ENCODE peak calls at places on chromosome 19, in eight cellular contexts. C is CD8-positive, alpha-beta memory T cell; P is right lobe of liver; B is effector memory CD4-positive, alpha-beta T cell; W is thoracic aorta; F is HepG2; D is CD4-positive, alpha-beta memory T cell; M is fibroblast of lung. V is an unnamed sample. For H3K36me3, the result is how much of the 10 kb centered on the place peaks cover.

GRCh38 chr19:3810708-3811355 is 24.7 kb upstream of the MATK start:
- DNase-seq in C (no peak), P (no peak), B (no peak), W (no peak), F (no peak), D (no peak), M (no peak), V (no peak)

GRCh38 chr19:22882797-22883196 is 50.7 kb downstream of the ZNF723 start:
- DNase-seq in C (no peak), P (no peak), B (no peak), W (no peak), F (peak), D (peak), M (peak), V (peak)

GRCh38 chr19:53037101-53038097 is 7.1 kb upstream of the ERVV-2 start:
- DNase-seq in C (peak), P (no peak), B (no peak), W (no peak), F (no peak), D (no peak), M (peak), V (no peak)

GRCh38 chr19:10259162-10259905 is 7.3 kb downstream of the MRPL4 start:
- DNase-seq in C (peak), P (peak), B (peak), W (peak), F (peak), D (peak), M (peak), V (peak)

GRCh38 chr19:53871448-53871847 is 3.8 kb downstream of the MYADM start:
- DNase-seq in C (no peak), P (no peak), B (no peak), W (no peak), F (no peak), D (peak), M (no peak), V (no peak)

GRCh38 chr19:55304279-55304978 is 20.6 kb downstream of the BRSK1 start:
- DNase-seq in C (no peak), P (no peak), B (no peak), W (no peak), F (peak), D (no peak), M (peak), V (no peak)

GRCh38 chr19:39347332-39348227 is 5.4 kb downstream of the SAMD4B start:
- DNase-seq in C (no peak), P (no peak), B (no peak), W (no peak), F (no peak), D (no peak), M (peak), V (no peak)

GRCh38 chr19:31269425-31270127 is 79.7 kb downstream of the TSHZ3 start:
- DNase-seq in C (no peak), P (no peak), B (no peak), W (no peak), F (no peak), D (no peak), M (peak), V (no peak)

GRCh38 chr19:27714857-27715256 is 1498.1 kb downstream of the UQCRFS1 start:
- DNase-seq in C (no peak), P (no peak), B (no peak), W (no peak), F (no peak), D (no peak), M (no peak), V (no peak)

GRCh38 chr19:12792048-12792852 is 964 bp downstream of the JUNB start:
- DNase-seq in C (peak), P (peak), B (peak), W (no peak), F (peak), D (peak), M (no peak), V (peak)

DNA sequence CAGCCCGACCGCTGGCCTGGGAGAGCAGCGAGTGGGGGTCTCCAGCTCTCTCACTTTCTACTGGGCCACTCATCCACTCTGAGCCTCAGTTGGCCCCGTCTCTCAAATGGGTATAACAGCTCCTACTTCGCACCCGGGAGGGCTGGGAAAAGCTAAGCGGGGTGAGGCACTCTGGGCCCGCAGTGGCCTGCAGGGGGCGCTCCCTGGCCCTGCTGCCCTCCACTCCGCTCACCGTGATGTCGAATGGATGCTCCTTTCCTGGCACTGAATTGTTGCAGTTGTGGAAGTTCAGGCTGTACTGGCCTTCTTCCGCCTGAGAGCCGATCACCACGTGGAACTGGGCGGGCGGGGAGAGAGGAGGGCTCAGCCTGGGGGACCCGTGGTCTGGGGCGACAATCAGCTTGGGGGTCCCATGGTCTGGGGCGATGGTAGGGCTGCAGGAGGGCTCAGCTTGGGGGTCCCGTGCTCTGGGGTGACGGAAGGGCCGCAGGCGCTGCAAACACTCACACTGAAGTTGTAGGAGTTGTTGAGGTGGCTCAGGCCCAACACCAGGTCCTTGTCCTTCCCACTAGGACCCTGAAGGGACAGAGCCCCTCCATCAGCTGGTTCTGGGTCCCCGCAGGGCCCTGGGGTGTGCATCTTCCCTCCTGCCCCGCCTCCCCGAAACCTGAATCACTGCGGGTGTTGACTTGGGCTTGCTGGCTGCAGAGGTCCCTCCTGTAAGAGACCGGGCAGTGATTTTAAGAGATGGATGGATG is 3.9 kb downstream of the GPR108 start:
- DNase-seq in C (no peak), P (no peak), B (no peak), W (no peak), F (no peak), D (no peak), M (no peak), V (no peak)
- H3K27ac ChIP-seq in C (no peak), P (no peak), B (no peak), W (no peak), F (peak), D (no peak), M (no peak), V (no peak)

DNA sequence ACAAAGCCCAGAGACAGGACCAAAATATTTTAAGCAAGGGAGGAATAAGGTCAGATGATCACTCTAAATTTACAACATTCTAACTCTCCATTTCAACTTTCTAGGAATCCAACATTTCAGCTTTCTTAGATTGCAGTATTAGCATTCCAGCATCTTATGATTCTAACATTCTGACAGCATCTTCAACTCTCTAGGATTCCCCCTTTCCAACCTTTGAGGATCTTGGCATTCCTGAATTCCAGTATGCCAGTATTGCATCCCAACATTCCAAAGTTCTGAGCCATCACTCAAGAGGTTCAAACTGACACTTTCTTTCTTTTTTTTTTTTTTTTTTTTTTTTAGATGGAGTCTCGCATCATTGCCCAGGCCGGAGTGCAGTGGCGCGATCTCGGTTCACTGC is 13.8 kb downstream of the TGFB1 start:
- DNase-seq in C (no peak), P (no peak), B (no peak), W (no peak), F (no peak), D (no peak), M (peak), V (no peak)
- H3K36me3 ChIP-seq in C (half or more), P (under half), B (half or more), W (under half), F (under half), D (half or more), M (under half), V (under half)

DNA sequence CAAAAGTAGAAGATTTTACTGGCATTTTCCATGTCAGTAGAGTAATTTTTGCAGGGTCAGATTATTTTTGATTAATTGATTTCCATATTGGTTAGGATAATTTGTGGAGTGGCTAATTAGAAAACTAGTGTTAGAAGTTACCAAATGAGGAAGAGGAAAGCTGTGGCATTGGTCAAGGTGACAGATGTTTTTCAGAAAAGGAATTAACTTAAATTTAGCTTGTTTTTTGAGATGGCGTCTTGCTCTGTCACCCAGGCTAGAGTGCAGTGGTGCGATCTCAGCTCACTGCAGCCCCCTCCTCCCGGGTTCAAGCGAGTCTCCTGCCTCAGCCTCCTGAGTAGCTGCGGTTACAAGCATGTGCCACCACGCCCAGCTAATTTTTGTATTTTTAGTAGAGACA is 28.8 kb downstream of the LSM14A start:
- DNase-seq in C (no peak), P (no peak), B (no peak), W (no peak), F (no peak), D (no peak), M (no peak), V (no peak)
- H3K4me3 ChIP-seq in C (no peak), P (no peak), B (no peak), W (no peak), F (no peak), D (no peak), M (no peak), V (no peak)

GRCh38 chr19:11659612-11660011 is 62.3 kb downstream of the ZNF627 start:
- DNase-seq in C (no peak), P (no peak), B (no peak), W (no peak), F (peak), D (no peak), M (no peak), V (peak)

GRCh38 chr19:11657307-11657706 is 60.0 kb downstream of the ZNF627 start:
- DNase-seq in C (no peak), P (no peak), B (no peak), W (no peak), F (peak), D (no peak), M (no peak), V (no peak)

GRCh38 chr19:11663162-11663561 is 65.9 kb downstream of the ZNF627 start:
- DNase-seq in C (no peak), P (no peak), B (no peak), W (no peak), F (no peak), D (no peak), M (no peak), V (no peak)

GRCh38 chr19:11658954-11659353 is 61.7 kb downstream of the ZNF627 start:
- DNase-seq in C (no peak), P (no peak), B (no peak), W (no peak), F (no peak), D (no peak), M (no peak), V (no peak)

GRCh38 chr19:11662278-11662677 is 65.0 kb downstream of the ZNF627 start:
- DNase-seq in C (no peak), P (no peak), B (no peak), W (no peak), F (no peak), D (no peak), M (no peak), V (no peak)
- H3K27ac ChIP-seq in C (no peak), P (no peak), B (no peak), W (no peak), F (no peak), D (no peak), M (no peak), V (no peak)

GRCh38 chr19:1616875-1617274 is 11.6 kb upstream of the UQCR11 start:
- DNase-seq in C (no peak), P (no peak), B (no peak), W (no peak), F (no peak), D (no peak), M (no peak), V (peak)
- H3K36me3 ChIP-seq in C (under half), P (under half), B (half or more), W (under half), F (under half), D (under half), M (under half), V (under half)

DNA sequence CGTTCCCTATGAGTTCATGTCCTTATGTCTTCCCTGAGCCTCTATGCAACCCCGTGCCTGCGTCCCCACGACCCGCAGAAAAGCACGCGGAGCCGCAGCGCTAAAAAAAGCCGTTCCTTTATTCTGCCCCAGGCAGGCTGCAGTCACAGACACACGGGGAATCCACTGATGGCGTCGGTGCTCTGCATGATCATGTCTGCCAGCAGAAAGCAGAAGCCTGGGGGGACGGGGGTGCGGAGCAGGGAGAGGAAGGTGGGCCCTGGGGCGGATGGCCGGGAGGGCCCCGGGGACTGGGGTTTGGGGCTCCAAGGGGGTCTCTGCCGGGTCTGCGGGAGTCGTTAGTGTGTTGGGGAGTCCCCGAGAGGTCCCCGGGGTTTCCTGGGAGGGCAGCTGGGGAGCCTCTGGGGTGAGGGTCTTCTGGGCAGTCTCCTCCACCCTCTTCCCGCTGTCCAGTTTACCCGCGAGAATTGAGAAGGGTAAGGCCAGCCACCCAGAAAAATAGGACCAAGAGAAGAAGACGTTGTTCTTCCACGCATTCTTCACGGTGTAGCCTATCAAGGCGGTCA is 894 bp upstream of the ETFB start:
- DNase-seq in C (peak), P (peak), B (peak), W (no peak), F (no peak), D (peak), M (no peak), V (no peak)
- H3K4me3 ChIP-seq in C (peak), P (peak), B (peak), W (peak), F (peak), D (peak), M (peak), V (no peak)

GRCh38 chr19:19321143-19321577 is 531 bp downstream of the MAU2 start:
- DNase-seq in C (no peak), P (no peak), B (no peak), W (no peak), F (peak), D (no peak), M (peak), V (peak)
- H3K27ac ChIP-seq in C (peak), P (peak), B (peak), W (peak), F (peak), D (peak), M (peak), V (peak)